ENCODE peak calls at places on chromosomes 12 and 14, in seven cellular contexts. Q, J, L, E, G, Y and N are unnamed samples.

GRCh38 chr12:16515666-16516065 is 90.3 kb downstream of the LMO3 start:
- DNase-seq in Q (no peak), J (no peak), Y (no peak), E (no peak), L (no peak), G (no peak), N (no peak)

GRCh38 chr12:57842342-57843294 is 3.9 kb downstream of the CTDSP2 start:
- DNase-seq in L (no peak), G (no peak), J (no peak), Q (no peak), Y (no peak), E (no peak), N (no peak)

GRCh38 chr12:54016478-54016964 is 7.7 kb downstream of the HOXC8 start:
- DNase-seq in Q (no peak), Y (no peak), G (no peak), E (peak), L (no peak), J (no peak), N (peak)

GRCh38 chr12:43309845-43310405 is 242.1 kb downstream of the ADAMTS20 start:
- DNase-seq in G (no peak), E (peak), Y (peak), J (no peak), Q (no peak), L (no peak), N (no peak)

GRCh38 chr14:55699131-55700057 is 119.4 kb downstream of the KTN1 start:
- DNase-seq in Y (no peak), G (no peak), L (no peak), Q (peak), E (peak), J (no peak), N (no peak)

GRCh38 chr12:132492522-132492921 is 2.6 kb downstream of the FBRSL1 start:
- DNase-seq in Q (no peak), L (no peak), J (no peak), Y (no peak), G (peak), E (no peak), N (no peak)

GRCh38 chr12:28443337-28443736 is 253.1 kb downstream of the CCDC91 start:
- DNase-seq in L (no peak), G (no peak), J (no peak), E (no peak), Y (no peak), Q (no peak), N (no peak)

GRCh38 chr14:74608959-74609611 is 3.0 kb downstream of the LTBP2 start:
- DNase-seq in G (peak), E (peak), Y (peak), Q (peak), J (peak), L (peak), N (peak)

GRCh38 chr12:6158263-6158662 is 33.8 kb upstream of the VWF start:
- DNase-seq in G (peak), E (no peak), Y (no peak), L (no peak), Q (no peak), J (no peak), N (peak)

GRCh38 chr12:8065991-8066594 is at the start of gene C3AR1:
- DNase-seq in Y (peak), J (no peak), L (no peak), E (peak), Q (no peak), G (no peak), N (no peak)
- H3K4me3 ChIP-seq in Y (no peak), J (no peak), L (no peak), E (no peak), Q (no peak), G (no peak), N (no peak)

GRCh38 chr12:113470871-113471618 is 626 bp downstream of the LHX5 start:
- DNase-seq in L (no peak), G (no peak), Y (no peak), J (no peak), E (no peak), Q (no peak), N (no peak)
- H3K4me3 ChIP-seq in L (no peak), G (no peak), Y (no peak), J (no peak), E (no peak), Q (peak), N (no peak)

DNA sequence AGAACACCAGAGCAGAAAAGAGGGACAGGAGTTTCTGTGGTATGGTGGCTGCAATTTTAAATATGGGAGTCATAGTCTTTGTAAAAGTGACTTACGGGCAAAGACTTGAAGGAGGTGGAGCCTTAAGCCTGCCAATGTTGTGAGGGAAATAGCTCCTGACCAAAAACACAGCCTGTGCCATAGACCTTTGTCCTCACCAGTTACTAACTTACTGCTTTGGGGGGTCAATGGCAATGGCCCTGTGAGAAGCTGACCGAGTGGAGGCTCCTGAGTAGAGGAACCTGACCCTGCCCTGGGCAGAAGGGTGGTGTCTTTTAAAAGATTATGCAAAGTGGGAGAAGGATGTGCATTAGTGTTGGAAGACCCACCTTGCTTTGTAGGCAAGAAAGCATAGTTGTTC is 3.8 kb downstream of the MTHFD1 start:
- DNase-seq in J (no peak), Q (no peak), L (no peak), Y (no peak), E (no peak), G (no peak), N (peak)
- H3K4me3 ChIP-seq in J (no peak), Q (no peak), L (no peak), Y (no peak), E (no peak), G (no peak), N (no peak)

DNA sequence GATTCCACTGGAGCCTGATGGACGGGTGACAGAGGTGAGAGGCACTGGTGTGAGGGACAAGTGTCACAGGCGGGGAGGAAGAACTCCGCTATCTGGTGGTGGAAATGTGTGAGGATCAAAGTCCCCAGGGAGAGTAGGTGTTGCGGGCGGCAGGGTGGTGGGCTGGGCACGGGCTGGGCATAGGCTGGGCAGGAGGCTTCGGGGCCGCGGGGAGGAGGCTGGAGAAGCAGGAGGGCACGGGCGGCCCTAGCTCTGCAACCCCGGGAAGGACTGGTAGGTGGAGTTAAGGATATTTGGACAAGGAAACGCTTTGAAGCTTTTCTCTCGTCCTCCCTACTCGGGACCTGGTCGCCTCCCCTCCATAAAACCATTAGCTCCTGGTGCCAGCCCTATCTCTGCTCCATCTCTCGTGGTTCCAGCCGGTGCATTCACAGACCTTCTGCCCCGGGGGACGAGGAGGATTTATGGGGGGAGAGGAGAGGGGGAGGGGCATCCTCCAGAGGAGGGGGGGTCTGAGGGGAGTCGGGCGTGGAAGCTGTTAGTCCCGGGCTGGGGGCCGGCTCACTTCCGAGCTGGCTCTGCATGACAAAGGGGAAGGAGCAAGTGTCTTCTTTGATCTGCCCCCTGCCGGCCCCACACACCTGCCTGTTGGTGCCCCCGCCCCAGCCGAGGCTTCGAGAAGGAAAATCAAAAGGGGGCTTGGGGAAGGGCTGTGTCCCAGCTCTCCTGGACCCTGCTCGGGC is 478 bp downstream of the WNT5B start:
- DNase-seq in E (no peak), L (no peak), Y (no peak), J (no peak), Q (no peak), G (peak), N (no peak)
- H3K4me3 ChIP-seq in E (peak), L (peak), Y (peak), J (peak), Q (peak), G (peak), N (no peak)

DNA sequence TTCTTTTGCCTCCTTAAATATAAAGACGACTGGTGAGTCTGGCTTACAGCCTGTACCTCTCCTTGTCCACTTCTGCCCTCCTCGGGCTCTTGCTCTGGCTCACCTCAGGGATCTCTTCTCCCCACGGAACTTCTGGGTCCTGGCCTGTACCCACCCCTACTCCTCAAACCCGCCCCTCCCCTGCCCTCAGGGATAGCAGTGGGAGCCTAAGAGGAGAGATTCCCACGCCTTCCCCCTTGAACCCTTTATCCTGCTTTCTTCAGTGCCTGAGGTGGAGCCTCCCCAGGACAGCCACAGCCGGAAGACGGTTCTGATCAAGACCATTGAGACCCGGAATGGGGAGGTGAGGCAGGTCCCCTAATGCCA is 2.7 kb downstream of the PRPH start:
- DNase-seq in Y (no peak), Q (no peak), G (no peak), J (no peak), L (no peak), E (no peak), N (no peak)
- H3K4me3 ChIP-seq in Y (no peak), Q (peak), G (peak), J (no peak), L (no peak), E (no peak), N (no peak)

GRCh38 chr14:68970736-68971135 is 8.4 kb downstream of the ACTN1 start:
- DNase-seq in Y (no peak), L (no peak), Q (no peak), E (no peak), J (no peak), G (no peak), N (no peak)
- H3K4me3 ChIP-seq in Y (no peak), L (no peak), Q (no peak), E (no peak), J (no peak), G (no peak), N (no peak)

GRCh38 chr12:49195734-49196133 is 6.9 kb upstream of the TUBA1A start:
- DNase-seq in Q (no peak), G (no peak), J (no peak), L (peak), Y (no peak), E (no peak), N (peak)

GRCh38 chr12:49201595-49202295 is 12.9 kb upstream of the TUBA1A start:
- DNase-seq in G (no peak), J (no peak), E (no peak), Q (no peak), L (no peak), Y (no peak), N (no peak)

GRCh38 chr12:49198431-49199155 is 9.7 kb upstream of the TUBA1A start:
- DNase-seq in Q (no peak), L (peak), Y (peak), G (peak), J (no peak), E (peak), N (peak)

GRCh38 chr12:49206389-49206788 is 17.5 kb upstream of the TUBA1A start:
- DNase-seq in L (no peak), G (no peak), Y (no peak), J (no peak), Q (no peak), E (no peak), N (no peak)

DNA sequence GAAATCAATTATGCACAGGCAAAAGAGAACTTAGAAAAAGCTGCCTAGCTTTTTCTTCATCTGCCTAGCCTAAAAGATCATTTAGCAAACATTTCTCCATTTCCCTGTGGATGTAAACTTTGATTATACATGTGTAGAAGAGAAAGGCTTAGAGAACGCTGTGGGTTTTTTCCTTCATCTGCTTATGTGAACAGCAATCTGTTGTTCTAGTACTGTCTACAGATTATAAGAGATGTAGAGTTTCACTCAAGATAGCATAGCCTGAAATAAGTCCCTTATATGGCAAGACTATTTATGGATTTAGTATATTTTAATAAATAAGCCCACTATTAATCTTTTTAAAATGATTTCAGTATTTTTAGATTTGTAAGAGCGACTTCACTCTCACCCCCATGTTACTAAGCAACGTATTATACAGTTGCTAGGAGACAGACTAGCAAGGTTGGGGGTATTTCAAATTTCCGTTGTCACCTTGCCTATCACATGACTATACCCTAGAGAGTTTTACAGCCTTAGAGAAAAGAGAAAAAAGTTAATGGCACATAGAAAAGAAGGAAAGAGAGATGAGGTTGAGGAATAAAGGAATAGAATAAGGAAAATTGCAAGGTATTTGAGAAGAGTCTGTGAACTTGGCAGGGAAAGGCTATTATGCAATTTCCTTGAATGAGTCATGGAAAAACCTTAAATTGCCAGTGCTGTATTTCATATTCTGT is 12.2 kb upstream of the TUBA1A start:
- DNase-seq in Y (peak), J (no peak), L (peak), E (peak), G (no peak), Q (no peak), N (no peak)
- H3K4me3 ChIP-seq in Y (no peak), J (peak), L (no peak), E (no peak), G (peak), Q (no peak), N (no peak)